ENCODE peak calls at places on chromosome 4, in eight cellular contexts. R, P, I, J, Z, H, O and N are unnamed samples.
A peak's percentile ranks its signal among the peaks of the same experiment; 100 is the strongest.

GRCh38 chr4:21656832-21657231 is 291.7 kb downstream of the KCNIP4 start:
- DNase-seq in Z (no peak), I (no peak), H (no peak), R (no peak), P (no peak), J (no peak), O (peak; percentile 92), N (peak; percentile 69)

GRCh38 chr4:126794363-126794762 is 838.4 kb upstream of the INTU start:
- DNase-seq in J (no peak), Z (no peak), O (peak; percentile 48), R (peak; percentile 68), I (no peak), H (peak; percentile 51), P (no peak), N (peak; percentile 28)

GRCh38 chr4:113708250-113708649 is 53.3 kb downstream of the CAMK2D start:
- DNase-seq in R (peak; percentile 29), I (no peak), P (no peak), H (no peak), Z (no peak), O (peak; percentile 36), J (no peak), N (peak; percentile 13)

GRCh38 chr4:138851626-138852443 is 163.7 kb upstream of the NOCT start:
- DNase-seq in H (no peak), P (peak; percentile 29), I (no peak), J (no peak), O (no peak), Z (no peak), R (peak; percentile 8), N (peak; percentile 12)

GRCh38 chr4:126916626-126917140 is 716.1 kb upstream of the INTU start:
- DNase-seq in Z (no peak), P (no peak), O (peak; percentile 95), J (no peak), I (no peak), R (peak; percentile 86), H (no peak), N (peak; percentile 84)

GRCh38 chr4:145716200-145716599 is 36.3 kb downstream of the C4orf51 start:
- DNase-seq in Z (no peak), O (peak; percentile 20), J (no peak), H (no peak), I (no peak), R (peak; percentile 54), P (no peak), N (peak; percentile 66)

GRCh38 chr4:150305995-150306394 is 227.8 kb downstream of the DCLK2 start:
- DNase-seq in R (peak; percentile 55), H (no peak), O (peak; percentile 52), J (no peak), P (no peak), I (no peak), Z (no peak), N (peak; percentile 67)

GRCh38 chr4:78155616-78156105 is 98.5 kb downstream of the FRAS1 start:
- DNase-seq in J (no peak), Z (no peak), R (no peak), H (no peak), I (no peak), O (peak; percentile 22), P (no peak), N (no peak)

GRCh38 chr4:22556411-22556969 is 40.6 kb upstream of the ADGRA3 start:
- DNase-seq in J (no peak), P (no peak), O (no peak), H (no peak), I (no peak), Z (no peak), R (no peak), N (no peak)

GRCh38 chr4:53535567-53535966 is 55.7 kb downstream of the LNX1 start:
- DNase-seq in P (no peak), J (no peak), O (no peak), R (no peak), Z (no peak), I (no peak), H (no peak), N (no peak)

GRCh38 chr4:94032754-94033153 is 174.9 kb upstream of the SMARCAD1 start:
- DNase-seq in P (no peak), Z (no peak), H (no peak), R (no peak), J (no peak), O (no peak), I (no peak), N (peak; percentile 1)

GRCh38 chr4:124253080-124253479 is 459.5 kb downstream of the ANKRD50 start:
- DNase-seq in O (no peak), J (no peak), I (no peak), R (no peak), P (no peak), H (no peak), Z (no peak), N (no peak)

GRCh38 chr4:151486166-151486565 is 77.2 kb downstream of the FHIP1A start:
- DNase-seq in Z (no peak), J (no peak), P (no peak), R (peak; percentile 36), O (no peak), I (no peak), H (no peak), N (peak; percentile 39)

GRCh38 chr4:156677656-156678055 is 293.9 kb downstream of the PDGFC start:
- DNase-seq in H (no peak), P (no peak), J (no peak), R (no peak), O (no peak), I (no peak), Z (no peak), N (no peak)

GRCh38 chr4:26822546-26822945 is 38.1 kb upstream of the STIM2 start:
- DNase-seq in O (no peak), J (no peak), H (no peak), R (no peak), I (no peak), Z (no peak), P (no peak), N (no peak)

GRCh38 chr4:58136611-58137010 is 1026.4 kb upstream of the IGFBP7 start:
- DNase-seq in R (no peak), J (no peak), P (no peak), Z (no peak), I (no peak), H (no peak), O (no peak), N (no peak)

GRCh38 chr4:83850435-83850834 is 314.5 kb downstream of the GPAT3 start:
- DNase-seq in O (no peak), R (peak; percentile 52), H (no peak), J (no peak), I (no peak), Z (no peak), P (no peak), N (peak; percentile 58)

GRCh38 chr4:113645771-113646455 is 115.6 kb downstream of the CAMK2D start:
- DNase-seq in H (peak; percentile 53), Z (no peak), J (no peak), O (peak; percentile 39), R (peak; percentile 82), P (no peak), I (no peak), N (peak; percentile 56)

GRCh38 chr4:47662975-47663374 is 174.9 kb downstream of the CORIN start:
- DNase-seq in I (no peak), R (no peak), H (no peak), Z (no peak), P (no peak), J (no peak), O (no peak), N (peak; percentile 42)

GRCh38 chr4:118981839-118982381 is 93.3 kb downstream of the SYNPO2 start:
- DNase-seq in J (no peak), P (peak; percentile 7), O (peak; percentile 86), I (peak; percentile 34), R (peak; percentile 96), Z (no peak), H (no peak), N (peak; percentile 97)
- H3K27ac ChIP-seq in J (no peak overlapping the region), P (no peak overlapping the region), O (no peak overlapping the region), I (no peak overlapping the region), R (peak overlapping the region; percentile 21), Z (no peak overlapping the region), H (no peak overlapping the region), N (peak overlapping the region; percentile 44)

GRCh38 chr4:8303081-8303480 is 33.5 kb downstream of the HTRA3 start:
- DNase-seq in P (no peak), O (no peak), Z (no peak), R (no peak), H (no peak), J (peak; percentile 37), I (no peak), N (no peak)

GRCh38 chr4:8305851-8306361 is 36.4 kb downstream of the HTRA3 start:
- DNase-seq in J (peak; percentile 72), R (no peak), Z (peak; percentile 62), H (no peak), I (no peak), O (no peak), P (no peak), N (no peak)

GRCh38 chr4:8304827-8305695 is 35.5 kb downstream of the HTRA3 start:
- DNase-seq in J (peak; percentile 23), Z (no peak), P (no peak), R (no peak), I (no peak), H (no peak), O (no peak), N (no peak)

GRCh38 chr4:8302331-8302730 is 32.8 kb downstream of the HTRA3 start:
- DNase-seq in J (peak; percentile 53), Z (no peak), R (no peak), H (no peak), O (no peak), P (no peak), I (no peak), N (no peak)

GRCh38 chr4:8303485-8304281 is 34.1 kb downstream of the HTRA3 start:
- DNase-seq in I (no peak), R (peak; percentile 95), Z (no peak), J (peak; percentile 49), P (no peak), O (peak; percentile 90), H (no peak), N (peak; percentile 99)
- H3K27ac ChIP-seq in I (peak overlapping the region; percentile 51), R (peak overlapping the region; percentile 77), Z (no peak overlapping the region), J (no peak overlapping the region), P (no peak overlapping the region), O (peak overlapping the region; percentile 19), H (no peak overlapping the region), N (peak overlapping the region; percentile 57)

DNA sequence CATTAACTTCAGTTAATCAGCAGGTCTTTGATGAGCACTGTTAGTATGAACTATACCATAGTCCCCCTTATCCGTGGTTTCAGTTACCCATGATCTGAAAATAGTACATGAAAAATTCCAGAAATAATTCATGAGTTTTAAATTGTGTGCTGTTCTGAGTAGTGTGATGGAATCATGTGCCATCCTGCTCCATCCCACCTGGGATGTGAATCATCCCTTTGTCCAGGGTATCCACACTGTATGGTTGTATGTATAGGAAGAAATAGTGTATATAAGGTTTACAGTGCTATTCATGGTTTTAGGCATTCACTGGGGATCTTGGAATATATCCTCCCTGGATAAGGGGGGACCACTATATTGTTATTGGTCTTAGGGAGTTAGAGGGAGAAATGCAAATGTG is 24.5 kb downstream of the ARHGAP10 start:
- DNase-seq in H (no peak), Z (no peak), O (no peak), J (no peak), P (no peak), I (no peak), R (no peak), N (no peak)
- H3K27ac ChIP-seq in H (no peak overlapping the region), Z (no peak overlapping the region), O (peak overlapping the region; percentile 52), J (no peak overlapping the region), P (no peak overlapping the region), I (no peak overlapping the region), R (peak overlapping the region; percentile 95), N (peak overlapping the region; percentile 65)

DNA sequence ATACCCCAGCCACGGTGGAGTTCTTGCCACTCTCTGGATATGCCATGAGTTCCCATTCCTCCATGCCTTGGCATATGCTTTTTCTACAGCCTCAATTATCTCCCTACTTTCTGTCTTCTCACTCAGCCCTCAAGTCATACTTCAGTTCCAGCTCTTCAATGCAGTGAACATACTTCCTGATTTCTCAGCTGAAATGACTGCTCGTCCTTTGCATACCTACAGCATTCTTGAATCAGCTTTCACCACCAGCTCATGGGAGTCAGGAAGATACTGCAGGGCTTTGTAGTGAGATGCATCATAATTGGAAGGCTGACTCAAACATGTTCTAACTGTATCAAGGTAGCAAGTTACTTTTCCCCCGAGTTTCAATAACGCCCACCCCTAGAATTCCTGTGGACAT is 118.4 kb downstream of the APBB2 start:
- DNase-seq in H (peak; percentile 41), I (no peak), O (no peak), Z (no peak), P (no peak), R (peak; percentile 87), J (no peak), N (peak; percentile 62)
- H3K27ac ChIP-seq in H (peak overlapping the region; percentile 29), I (no peak overlapping the region), O (no peak overlapping the region), Z (no peak overlapping the region), P (no peak overlapping the region), R (no peak overlapping the region), J (no peak overlapping the region), N (peak overlapping the region; percentile 27)